ENCODE peak calls at places on chromosomes 6 and 20, in five cellular contexts. R is B cell, E is gastrocnemius medialis, A is H9, N is activated B cell treated with CpG ODN at 0.5 μM for 24 hours. W is an unnamed sample.

GRCh38 chr6:31545291-31545690 is 1.1 kb downstream of the ATP6V1G2 start:
- DNase-seq in R (no peak), E (no peak), A (no peak), N (no peak), W (no peak)

GRCh38 chr6:90811596-90812226 is 224.8 kb upstream of the MAP3K7 start:
- DNase-seq in R (no peak), E (no peak), A (no peak), N (no peak), W (no peak)

GRCh38 chr6:155317186-155317585 is 2.9 kb upstream of the TFB1M start:
- DNase-seq in R (no peak), E (no peak), A (no peak), N (no peak), W (no peak)

GRCh38 chr6:1901556-1901955 is 291.8 kb downstream of the FOXC1 start:
- DNase-seq in R (no peak), E (no peak), A (no peak), N (no peak), W (no peak)

GRCh38 chr20:32820000-32820697 is 395 bp downstream of the MAPRE1 start:
- DNase-seq in R (peak; percentile 91), E (peak; percentile 32), A (peak; percentile 92), N (no peak), W (peak; percentile 60)

GRCh38 chr20:35523298-35523888 is 6.1 kb downstream of the C20orf173 start:
- DNase-seq in R (peak; percentile 26), E (no peak), A (peak; percentile 69), N (no peak), W (no peak)

GRCh38 chr6:37018152-37019064 is 13.0 kb downstream of the FGD2 start:
- DNase-seq in R (peak; percentile 86), E (peak; percentile 79), A (peak; percentile 93), N (peak; percentile 72), W (peak; percentile 90)

GRCh38 chr6:100948381-100949133 is 67.4 kb upstream of the ASCC3 start:
- DNase-seq in R (no peak), E (no peak), A (no peak), N (no peak), W (no peak)

GRCh38 chr6:106858653-106859092 is 115.9 kb downstream of the CD24 start:
- DNase-seq in R (no peak), E (no peak), A (no peak), N (no peak), W (no peak)

GRCh38 chr6:163263196-163263595 is 151.3 kb upstream of the QKI start:
- DNase-seq in R (no peak), E (peak; percentile 67), A (no peak), N (no peak), W (no peak)

GRCh38 chr6:85561750-85562357 is 31.8 kb downstream of the SNX14 start:
- DNase-seq in R (no peak), E (no peak), A (no peak), N (no peak), W (no peak)

GRCh38 chr6:96301023-96301422 is 220.6 kb upstream of the UFL1 start:
- DNase-seq in R (no peak), E (no peak), A (no peak), N (no peak), W (no peak)

GRCh38 chr20:19737025-19737424 is 21.0 kb upstream of the RIN2 start:
- DNase-seq in R (no peak), E (no peak), A (no peak), N (no peak), W (peak; percentile 87)

GRCh38 chr20:38890497-38890818 is 35.8 kb upstream of the FAM83D start:
- DNase-seq in R (no peak), E (no peak), A (no peak), N (no peak), W (no peak)

GRCh38 chr20:15759546-15760216 is 813.6 kb downstream of the KIF16B start:
- DNase-seq in R (no peak), E (no peak), A (no peak), N (no peak), W (no peak)

GRCh38 chr20:62226707-62227590 is 6.9 kb upstream of the HRH3 start:
- DNase-seq in R (no peak), E (no peak), A (no peak), N (no peak), W (no peak)

GRCh38 chr6:82862543-82862942 is 203.1 kb downstream of the UBE3D start:
- DNase-seq in R (no peak), E (no peak), A (no peak), N (no peak), W (no peak)

GRCh38 chr20:7775072-7775471 is 165.2 kb downstream of the HAO1 start:
- DNase-seq in R (no peak), E (no peak), A (no peak), N (no peak), W (no peak)

GRCh38 chr6:125791820-125792165 is 1.0 kb downstream of the NCOA7 start:
- DNase-seq in R (no peak), E (no peak), A (no peak), N (no peak), W (no peak)
- TF ChIP-seq CTCF in R (peak; percentile 44), E (no peak), A (no peak), N (no peak), W (no peak)

DNA sequence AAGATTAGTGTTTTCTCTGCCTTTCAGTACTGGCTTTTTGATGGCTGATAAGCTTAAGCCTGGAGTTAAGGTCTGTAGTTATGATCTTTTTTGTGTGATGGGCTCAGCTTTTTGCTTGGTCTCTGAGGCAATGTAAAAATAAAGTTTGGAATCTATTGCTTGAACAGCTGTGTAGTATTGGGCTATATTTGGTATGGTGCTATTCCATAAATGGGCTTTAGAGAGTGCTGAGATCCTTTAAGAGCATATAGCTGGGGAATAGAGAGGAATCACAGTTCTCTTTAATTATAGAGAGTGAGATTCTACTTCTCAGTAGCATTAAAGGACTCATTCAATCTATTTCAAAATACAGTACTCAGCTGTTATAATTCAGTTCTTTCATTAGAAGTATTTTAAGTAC is 40.8 kb downstream of the ZNF451 start:
- DNase-seq in R (no peak), E (no peak), A (no peak), N (no peak), W (no peak)
- TF ChIP-seq CTCF in R (no peak), E (no peak), A (no peak), N (no peak), W (no peak)

GRCh38 chr6:117167520-117168271 is 97.7 kb upstream of the VGLL2 start:
- DNase-seq in R (no peak), E (peak; percentile 32), A (peak; percentile 42), N (no peak), W (no peak)
- TF ChIP-seq CTCF in R (no peak), E (no peak), A (peak; percentile 53), N (no peak), W (no peak)

DNA sequence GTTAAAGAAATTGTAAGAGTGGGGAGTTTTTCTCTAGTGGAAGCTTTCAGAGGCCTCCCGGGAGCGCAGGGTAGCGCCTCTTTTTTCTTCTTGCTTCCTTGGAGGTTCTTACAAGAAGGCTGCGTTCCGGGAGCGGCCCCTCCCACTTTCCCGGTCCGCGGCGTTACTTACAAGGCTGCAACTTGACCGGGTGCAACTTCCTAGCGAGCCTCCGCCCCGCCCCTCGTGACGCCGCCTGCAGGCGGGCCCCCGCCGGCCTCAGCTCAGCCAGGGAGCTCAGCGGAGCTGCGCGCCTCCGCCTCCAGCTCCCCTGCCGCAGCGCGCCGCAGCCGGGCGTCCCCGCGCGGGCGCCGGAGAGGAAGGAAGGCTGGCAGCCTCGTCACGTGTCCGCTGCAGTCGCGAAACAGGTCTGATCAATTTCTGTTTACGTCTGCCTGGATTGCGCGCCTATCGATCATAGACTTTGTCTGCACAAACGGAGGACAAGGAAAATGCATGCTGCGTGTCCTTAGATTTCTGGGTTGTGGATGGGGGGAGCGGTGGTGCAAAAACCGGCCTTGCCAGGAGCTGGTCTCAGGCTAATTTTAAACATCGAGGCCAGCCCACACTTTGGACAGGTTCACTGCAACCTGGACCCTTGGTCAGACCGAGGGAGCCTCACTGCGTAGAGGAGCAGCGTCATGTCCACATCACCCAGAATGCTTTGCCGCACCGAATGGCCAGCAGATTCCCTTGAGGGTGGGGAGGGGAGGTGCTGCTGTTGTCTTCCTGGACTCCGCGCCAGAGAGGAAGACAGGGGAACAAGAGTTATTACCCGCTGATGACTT is at the start of the genes FAM217B and PPP1R3D:
- DNase-seq in R (peak; percentile 93), E (peak; percentile 97), A (peak; percentile 97), N (peak; percentile 91), W (peak; percentile 91)
- TF ChIP-seq CTCF in R (no peak), E (no peak), A (no peak), N (no peak), W (no peak)

DNA sequence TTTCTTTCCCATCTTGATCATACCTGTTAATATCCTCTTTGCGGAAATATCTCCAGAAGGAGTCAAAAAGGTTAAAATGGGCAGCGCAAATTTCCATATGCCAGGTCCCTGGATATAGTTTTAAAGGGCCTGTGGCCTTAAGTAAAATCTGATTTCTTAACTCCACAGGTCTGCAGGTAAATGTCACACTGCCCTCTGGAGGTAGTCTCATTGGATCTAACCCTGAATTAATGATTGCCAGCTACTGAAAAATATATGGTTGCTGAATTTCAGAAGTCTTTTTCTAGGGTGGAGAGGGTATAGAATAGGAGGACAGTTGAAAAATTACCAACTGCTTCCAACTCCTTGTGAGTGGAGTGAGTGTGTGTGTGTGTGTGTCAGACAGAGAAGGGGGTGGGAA is 8.5 kb downstream of the MOXD1 start:
- DNase-seq in R (peak; percentile 65), E (no peak), A (peak; percentile 25), N (no peak), W (no peak)
- TF ChIP-seq CTCF in R (peak; percentile 62), E (no peak), A (peak; percentile 62), N (no peak), W (no peak)

W was measured in CD14-positive monocyte.